ENCODE peak calls at places on chromosomes 12 and 14, in seven cellular contexts. One of them, this sample, is unnamed.
A peak's percentile ranks its signal among the peaks of the same experiment; 100 is the strongest.

GRCh38 chr14:100383727-100384158 is 60.6 kb downstream of the SLC25A47 start:
- DNase-seq in lower lobe of right lung: peak; percentile 77
- DNase-seq in left colon: peak; percentile 74
- DNase-seq in T-helper 1 cell: peak; percentile 62
- DNase-seq in IMR-90: peak; percentile 55
- DNase-seq in A549: peak; percentile 64
- DNase-seq in GM23248: peak; percentile 78
- DNase-seq in this sample: peak; percentile 67

GRCh38 chr12:118536306-118536900 is 160.0 kb downstream of the SUDS3 start:
- DNase-seq in T-helper 1 cell: no peak
- DNase-seq in lower lobe of right lung: no peak
- DNase-seq in IMR-90: no peak
- DNase-seq in left colon: no peak
- DNase-seq in A549: no peak
- DNase-seq in GM23248: no peak
- DNase-seq in this sample: no peak

GRCh38 chr12:8050600-8051250 is 15.4 kb downstream of the C3AR1 start:
- DNase-seq in GM23248: no peak
- DNase-seq in A549: no peak
- DNase-seq in lower lobe of right lung: no peak
- DNase-seq in left colon: no peak
- DNase-seq in IMR-90: no peak
- DNase-seq in T-helper 1 cell: no peak
- DNase-seq in this sample: no peak

GRCh38 chr12:111850526-111850925 is 8.5 kb downstream of the MAPKAPK5 start:
- DNase-seq in GM23248: no peak
- DNase-seq in A549: no peak
- DNase-seq in T-helper 1 cell: no peak
- DNase-seq in IMR-90: no peak
- DNase-seq in lower lobe of right lung: no peak
- DNase-seq in left colon: no peak
- DNase-seq in this sample: no peak

GRCh38 chr12:16325426-16325825 is 22.0 kb upstream of the MGST1 start:
- DNase-seq in T-helper 1 cell: no peak
- DNase-seq in left colon: peak; percentile 73
- DNase-seq in IMR-90: no peak
- DNase-seq in lower lobe of right lung: no peak
- DNase-seq in GM23248: peak; percentile 9
- DNase-seq in A549: no peak
- DNase-seq in this sample: no peak

GRCh38 chr12:109679716-109680520 is 33.7 kb upstream of the FAM222A start:
- DNase-seq in T-helper 1 cell: no peak
- DNase-seq in left colon: no peak
- DNase-seq in GM23248: no peak
- DNase-seq in A549: no peak
- DNase-seq in lower lobe of right lung: no peak
- DNase-seq in IMR-90: no peak
- DNase-seq in this sample: no peak

GRCh38 chr12:28611115-28611435 is 420.8 kb downstream of the CCDC91 start:
- DNase-seq in GM23248: peak; percentile 91
- DNase-seq in A549: peak; percentile 54
- DNase-seq in lower lobe of right lung: no peak
- DNase-seq in left colon: no peak
- DNase-seq in T-helper 1 cell: no peak
- DNase-seq in IMR-90: peak; percentile 93
- DNase-seq in this sample: peak; percentile 79

GRCh38 chr12:77724367-77724957 is 106.2 kb upstream of the NAV3 start:
- DNase-seq in left colon: no peak
- DNase-seq in T-helper 1 cell: no peak
- DNase-seq in lower lobe of right lung: no peak
- DNase-seq in IMR-90: peak; percentile 45
- DNase-seq in A549: peak; percentile 50
- DNase-seq in GM23248: peak; percentile 70
- DNase-seq in this sample: peak; percentile 69

GRCh38 chr12:92665496-92665895 is 37.3 kb upstream of the PLEKHG7 start:
- DNase-seq in T-helper 1 cell: no peak
- DNase-seq in IMR-90: no peak
- DNase-seq in lower lobe of right lung: no peak
- DNase-seq in left colon: no peak
- DNase-seq in A549: no peak
- DNase-seq in GM23248: no peak
- DNase-seq in this sample: no peak